ENCODE peak calls at places on chromosomes 16 and 17, in five cellular contexts. G is bronchial epithelial cell, T is transverse colon, R is GM20000, A is stomach. F is an unnamed sample.

GRCh38 chr17:77420804-77421634 is 280.2 kb downstream of the SEC14L1 start:
- DNase-seq in G (peak), T (peak), R (peak), A (no peak), F (no peak)

GRCh38 chr17:28887871-28888471 is 9.6 kb downstream of the FLOT2 start:
- DNase-seq in G (no peak), T (no peak), R (no peak), A (no peak), F (no peak)

GRCh38 chr17:70353408-70354092 is 184.2 kb downstream of the KCNJ2 start:
- DNase-seq in G (no peak), T (no peak), R (no peak), A (no peak), F (no peak)

GRCh38 chr16:86244936-86245335 is 265.4 kb upstream of the FOXF1 start:
- DNase-seq in G (no peak), T (no peak), R (no peak), A (no peak), F (no peak)

GRCh38 chr16:88504489-88505404 is 51.7 kb downstream of the ZFPM1 start:
- DNase-seq in G (no peak), T (peak), R (no peak), A (peak), F (no peak)

GRCh38 chr17:33118391-33118790 is 126.7 kb downstream of the SPACA3 start:
- DNase-seq in G (no peak), T (no peak), R (no peak), A (no peak), F (no peak)

GRCh38 chr17:70100983-70101382 is 26.0 kb downstream of the KCNJ16 start:
- DNase-seq in G (no peak), T (no peak), R (no peak), A (no peak), F (no peak)

GRCh38 chr17:60077672-60078519 is 825 bp downstream of the HEATR6 start:
- DNase-seq in G (peak), T (no peak), R (peak), A (no peak), F (peak)

GRCh38 chr16:87243383-87243964 is 73.7 kb downstream of the C16orf95 start:
- DNase-seq in G (no peak), T (no peak), R (no peak), A (no peak), F (no peak)

GRCh38 chr17:57458718-57459285 is 202.5 kb downstream of the MSI2 start:
- DNase-seq in G (no peak), T (no peak), R (no peak), A (no peak), F (no peak)

GRCh38 chr17:40322417-40323315 is 13.7 kb downstream of the RARA start:
- DNase-seq in G (peak), T (peak), R (peak), A (peak), F (peak)

GRCh38 chr17:9162275-9162985 is 141.1 kb downstream of the NTN1 start:
- DNase-seq in G (no peak), T (no peak), R (no peak), A (no peak), F (no peak)

GRCh38 chr16:67760206-67760605 is 41.1 kb upstream of the GFOD2 start:
- DNase-seq in G (no peak), T (no peak), R (no peak), A (no peak), F (no peak)

GRCh38 chr17:17551361-17551760 is 40.1 kb downstream of the PEMT start:
- DNase-seq in G (no peak), T (no peak), R (no peak), A (no peak), F (no peak)

GRCh38 chr16:30166202-30166902 is 17.1 kb upstream of the CORO1A start:
- DNase-seq in G (no peak), T (no peak), R (peak), A (no peak), F (peak)

DNA sequence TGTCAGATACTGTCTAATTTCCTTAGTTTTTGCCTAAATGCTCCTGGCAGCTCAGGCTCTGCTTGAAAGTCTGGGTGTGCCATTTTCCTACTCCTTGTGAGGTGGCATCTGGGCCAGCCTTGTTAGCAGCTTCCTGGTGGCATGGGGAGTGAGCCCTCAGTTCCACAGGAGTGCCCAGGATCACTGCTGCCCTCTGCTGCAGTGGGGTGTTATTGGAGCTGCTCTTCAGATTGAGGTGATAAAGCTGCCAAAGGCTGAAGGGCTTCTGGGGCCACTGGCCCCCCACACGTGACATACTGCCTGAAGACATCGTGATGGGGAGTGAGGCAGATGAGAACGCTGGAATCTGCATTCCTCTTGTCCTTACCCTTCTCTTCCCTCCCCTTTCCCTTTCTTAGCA is 27.4 kb downstream of the CEP95 start:
- DNase-seq in G (peak), T (no peak), R (no peak), A (no peak), F (no peak)
- TF ChIP-seq CTCF in G (peak), T (no peak), R (no peak), A (no peak), F (no peak)

DNA sequence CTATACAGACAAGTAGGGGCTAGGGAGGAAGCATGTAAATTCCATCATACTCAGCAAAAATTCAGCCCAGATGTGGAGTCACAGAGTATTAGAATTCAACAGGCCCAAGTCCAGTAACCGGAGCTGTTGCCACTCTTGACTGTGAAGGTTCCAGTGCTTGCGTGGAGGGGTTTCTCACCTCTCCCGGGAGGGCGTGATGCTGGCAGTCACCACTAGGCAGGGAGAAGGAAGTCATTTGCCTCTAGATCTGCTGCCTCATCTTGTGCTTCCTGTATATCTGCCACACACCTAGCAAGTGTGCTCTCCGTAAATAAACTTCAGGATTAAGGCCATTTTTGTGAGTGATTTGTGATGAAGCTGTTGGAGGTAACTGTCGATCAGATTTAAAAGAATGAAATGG is 1.0 kb upstream of the CKLF start:
- DNase-seq in G (no peak), T (peak), R (peak), A (no peak), F (peak)
- TF ChIP-seq CTCF in G (peak), T (no peak), R (no peak), A (no peak), F (peak)

DNA sequence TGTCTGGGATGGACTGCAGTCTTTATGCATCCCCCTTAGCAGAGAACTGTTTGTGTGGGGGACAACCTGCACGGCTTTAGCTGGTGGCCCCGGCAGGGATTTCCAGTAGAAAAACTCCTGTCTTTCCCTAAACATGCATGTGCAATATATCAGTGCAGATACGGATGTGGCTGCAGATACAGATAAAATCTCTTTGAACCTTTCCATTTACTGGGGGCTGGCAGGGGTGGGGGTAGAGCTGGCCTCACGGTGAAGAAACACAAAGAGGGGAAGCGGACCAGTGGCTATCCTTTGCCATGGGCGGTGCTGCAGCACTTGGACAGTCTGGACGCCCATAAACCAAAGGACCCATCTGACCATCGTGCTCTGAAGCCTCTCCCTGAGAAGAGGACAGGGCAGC is 201.3 kb downstream of the ZFHX3 start:
- DNase-seq in G (no peak), T (no peak), R (no peak), A (no peak), F (no peak)
- TF ChIP-seq CTCF in G (no peak), T (no peak), R (no peak), A (no peak), F (no peak)

GRCh38 chr16:22198547-22199293 is 7.4 kb upstream of the EEF2K start:
- DNase-seq in G (no peak), T (no peak), R (peak), A (no peak), F (peak)
- TF ChIP-seq CTCF in G (no peak), T (no peak), R (peak), A (no peak), F (peak)

GRCh38 chr16:11405331-11406176 is 60.3 kb downstream of the RMI2 start:
- DNase-seq in G (no peak), T (peak), R (peak), A (peak), F (peak)
- TF ChIP-seq CTCF in G (peak), T (peak), R (peak), A (peak), F (peak)

GRCh38 chr17:45951403-45951802 is 47.6 kb upstream of the STH start:
- DNase-seq in G (no peak), T (no peak), R (no peak), A (no peak), F (no peak)
- TF ChIP-seq CTCF in G (no peak), T (no peak), R (no peak), A (no peak), F (no peak)

DNA sequence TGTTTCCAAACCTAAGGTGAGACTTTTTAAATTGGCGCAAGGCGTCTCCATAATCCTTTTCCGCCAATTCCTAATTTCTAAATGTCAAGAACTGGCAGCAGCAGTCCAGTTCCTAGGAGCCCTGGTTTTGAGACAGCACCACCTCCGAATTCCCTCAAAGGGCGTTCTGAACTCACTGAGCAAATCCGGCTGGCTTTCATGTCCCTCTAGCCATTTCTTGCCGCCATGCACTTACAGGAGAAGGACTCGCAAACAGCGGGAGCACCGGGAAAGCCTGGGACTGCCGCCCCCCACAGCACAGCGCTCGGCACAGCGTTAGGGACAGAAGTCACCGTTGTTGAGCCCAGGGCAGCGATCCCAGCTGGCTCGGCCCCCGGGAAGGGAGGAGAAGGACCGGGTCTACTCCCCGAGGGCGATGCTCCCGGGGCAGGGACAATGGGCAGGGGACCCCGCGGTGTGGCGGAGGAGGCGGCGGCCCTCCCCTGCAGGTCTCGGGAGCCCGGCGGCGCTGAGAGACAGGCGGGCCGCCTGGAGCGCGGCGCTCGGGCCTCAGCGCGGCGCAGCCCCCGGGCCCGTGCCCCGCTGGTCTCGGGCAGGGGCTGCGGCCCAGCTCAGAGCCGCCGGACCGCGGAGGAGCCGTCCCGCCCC is 545 bp downstream of the ARHGAP17 start:
- DNase-seq in G (peak), T (peak), R (no peak), A (peak), F (no peak)
- TF ChIP-seq CTCF in G (no peak), T (no peak), R (no peak), A (peak), F (no peak)

GRCh38 chr16:52721331-52721730 is 174.4 kb upstream of the TOX3 start:
- DNase-seq in G (no peak), T (no peak), R (no peak), A (no peak), F (no peak)
- TF ChIP-seq CTCF in G (no peak), T (no peak), R (no peak), A (no peak), F (no peak)

DNA sequence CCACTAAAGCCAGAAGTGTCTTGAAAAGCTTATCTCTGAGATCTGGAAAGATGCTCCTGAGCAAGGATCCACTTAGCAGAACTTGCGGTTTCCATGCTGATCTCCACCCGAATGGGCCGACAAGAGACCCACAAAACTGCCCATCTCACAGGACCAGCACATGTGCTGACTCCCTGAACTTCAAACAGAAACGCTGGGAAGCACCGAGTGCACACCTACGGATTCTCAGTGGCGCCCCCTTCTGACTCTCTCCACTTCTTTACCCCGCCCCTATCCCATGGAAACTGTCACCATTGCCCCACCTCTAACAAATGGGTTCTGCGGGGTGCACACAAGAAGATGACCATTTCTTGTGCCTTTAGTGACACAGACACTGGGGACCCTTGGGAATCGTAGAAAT is 21.4 kb downstream of the CDRT4 start:
- DNase-seq in G (no peak), T (no peak), R (no peak), A (no peak), F (no peak)
- TF ChIP-seq CTCF in G (no peak), T (no peak), R (no peak), A (no peak), F (no peak)

F was measured in GM10248.